ENCODE peak calls at places on chromosomes 3 and 15, in nine cellular contexts. G is mesothelial cell of epicardium; Q is activated gamma-delta T cell treated with Interleukin-2 at 50 U/mL for 16 hours; Y is iris pigment epithelial cell; A is activated T-helper 9 cell treated with anti-CD3 and anti-CD28 coated beads, Interleukin-2, amount 50 U/mL, for 16 hours; Z is BJ; F is activated CD4-positive, alpha-beta T cell treated with anti-CD3 and anti-CD28 coated beads, Interleukin-2, amount 50 U/mL, for 4 hours; U is 8988T; L is nephron progenitor cell. R is an unnamed sample.

GRCh38 chr3:37751016-37751415 is 110.7 kb upstream of the CTDSPL start:
- DNase-seq in Z (no peak), F (no peak), Y (no peak), L (no peak), A (no peak), G (no peak), U (no peak), Q (no peak), R (no peak)

GRCh38 chr3:156635034-156635433 is 39.4 kb upstream of the TIPARP start:
- DNase-seq in F (no peak), L (no peak), Q (no peak), G (no peak), A (no peak), Y (no peak), U (no peak), Z (no peak), R (no peak)

GRCh38 chr3:185931777-185932176 is 6.0 kb downstream of the TRA2B start:
- DNase-seq in Q (no peak), U (no peak), L (no peak), G (no peak), A (no peak), Y (no peak), Z (no peak), F (no peak), R (no peak)

GRCh38 chr3:125644036-125645025 is 49.0 kb upstream of the OSBPL11 start:
- DNase-seq in Y (peak; percentile 21), Z (no peak), G (no peak), L (no peak), A (no peak), Q (no peak), F (no peak), U (no peak), R (no peak)

GRCh38 chr15:39357478-39358268 is 223.2 kb upstream of the THBS1 start:
- DNase-seq in F (no peak), Q (no peak), A (no peak), Z (peak; percentile 40), Y (peak; percentile 24), L (no peak), U (no peak), G (no peak), R (no peak)

GRCh38 chr3:36965440-36965839 is 20.6 kb upstream of the TRANK1 start:
- DNase-seq in U (no peak), G (no peak), Z (no peak), A (no peak), L (no peak), Q (no peak), F (no peak), Y (no peak), R (no peak)

GRCh38 chr3:42080452-42080872 is 10.7 kb upstream of the TRAK1 start:
- DNase-seq in G (no peak), Y (peak; percentile 36), A (no peak), Q (no peak), L (no peak), Z (no peak), U (no peak), F (no peak), R (no peak)

GRCh38 chr3:183937601-183938286 is 53.1 kb upstream of the PARL start:
- DNase-seq in L (no peak), Z (no peak), Q (no peak), G (no peak), Y (peak; percentile 7), A (no peak), F (no peak), U (no peak), R (no peak)

GRCh38 chr3:164306042-164306441 is 772.3 kb downstream of the SI start:
- DNase-seq in Q (no peak), F (no peak), G (no peak), A (no peak), Z (no peak), L (no peak), U (no peak), Y (no peak), R (no peak)

GRCh38 chr3:52023860-52024764 is 28.4 kb upstream of the RPL29 start:
- DNase-seq in L (no peak), F (no peak), G (no peak), Y (no peak), Z (no peak), Q (no peak), A (no peak), U (no peak), R (no peak)

GRCh38 chr3:14330508-14330907 is 71.9 kb upstream of the SLC6A6 start:
- DNase-seq in Y (no peak), Z (no peak), L (no peak), A (no peak), Q (no peak), U (no peak), G (no peak), F (no peak), R (no peak)

GRCh38 chr3:113746955-113747718 is at the start of gene ATP6V1A:
- DNase-seq in L (peak; percentile 58), Q (peak; percentile 69), A (peak; percentile 49), F (peak; percentile 61), Y (peak; percentile 9), G (peak; percentile 27), U (peak; percentile 48), Z (no peak), R (peak; percentile 76)

GRCh38 chr15:75733761-75734651 is 21.4 kb upstream of the CSPG4 start:
- DNase-seq in Z (no peak), G (no peak), U (no peak), Q (no peak), Y (no peak), L (peak; percentile 81), F (no peak), A (no peak), R (no peak)

GRCh38 chr3:71584216-71585061 is 911 bp upstream of the FOXP1 start:
- DNase-seq in G (peak; percentile 40), L (peak; percentile 40), Z (no peak), A (peak; percentile 45), F (peak; percentile 32), Y (peak; percentile 73), Q (peak; percentile 19), U (no peak), R (peak; percentile 19)

GRCh38 chr3:130470132-130470531 is 46.8 kb upstream of the COL6A6 start:
- DNase-seq in Y (no peak), Q (no peak), U (no peak), A (no peak), G (no peak), Z (no peak), F (no peak), L (no peak), R (no peak)

GRCh38 chr15:98547255-98547654 is 101.1 kb upstream of the IGF1R start:
- DNase-seq in Z (no peak), U (no peak), L (no peak), Y (no peak), G (no peak), F (no peak), Q (no peak), A (no peak), R (no peak)

GRCh38 chr3:157226173-157226847 is 66.4 kb upstream of the CCNL1 start:
- DNase-seq in A (no peak), Y (peak; percentile 71), L (no peak), Q (no peak), Z (no peak), U (no peak), G (no peak), F (no peak), R (peak; percentile 56)

GRCh38 chr3:99954914-99955644 is 137.4 kb downstream of the CMSS1 start:
- DNase-seq in Z (no peak), G (no peak), Y (no peak), A (no peak), Q (no peak), F (no peak), U (no peak), L (no peak), R (no peak)

GRCh38 chr3:187919018-187919417 is 173.8 kb upstream of the BCL6 start:
- DNase-seq in Y (peak; percentile 75), F (peak; percentile 50), U (no peak), Z (no peak), Q (peak; percentile 54), A (peak; percentile 35), L (no peak), G (no peak), R (peak; percentile 16)

GRCh38 chr15:47587938-47588817 is 129.1 kb upstream of the SEMA6D start:
- DNase-seq in Q (no peak), A (no peak), Z (no peak), L (no peak), F (no peak), Y (no peak), G (no peak), U (no peak), R (no peak)

GRCh38 chr3:14262212-14262611 is 83.6 kb downstream of the LSM3 start:
- DNase-seq in Z (no peak), Q (no peak), U (no peak), Y (no peak), L (no peak), A (no peak), F (no peak), G (no peak), R (no peak)

GRCh38 chr3:45644467-45645201 is 44.6 kb upstream of the SACM1L start:
- DNase-seq in F (no peak), Q (no peak), L (no peak), G (no peak), A (no peak), U (peak; percentile 65), Z (peak; percentile 54), Y (peak; percentile 95), R (no peak)

GRCh38 chr3:149618151-149619123 is 39.4 kb downstream of the WWTR1 start:
- DNase-seq in G (no peak), L (no peak), U (no peak), Z (no peak), F (no peak), Q (no peak), Y (peak; percentile 59), A (no peak), R (no peak)

GRCh38 chr15:41978534-41978933 is 6.2 kb upstream of the EHD4 start:
- DNase-seq in F (no peak), Q (no peak), A (no peak), Z (no peak), Y (no peak), L (no peak), U (no peak), G (no peak), R (no peak)

GRCh38 chr15:37028609-37029287 is 71.6 kb downstream of the MEIS2 start:
- DNase-seq in L (no peak), G (no peak), Y (peak; percentile 71), A (no peak), F (no peak), U (no peak), Z (peak; percentile 39), Q (no peak), R (no peak)

GRCh38 chr15:45372032-45372995 is 6.0 kb downstream of the GATM start:
- DNase-seq in Z (no peak), Q (no peak), L (no peak), Y (no peak), U (no peak), F (no peak), G (no peak), A (no peak), R (no peak)

GRCh38 chr3:117563063-117563462 is 853.5 kb downstream of the TUSC7 start:
- DNase-seq in Q (no peak), Z (no peak), G (no peak), L (no peak), F (no peak), A (no peak), U (no peak), Y (peak; percentile 0), R (no peak)

GRCh38 chr3:20043398-20043797 is 3.2 kb downstream of the KAT2B start:
- DNase-seq in F (peak; percentile 27), U (no peak), A (no peak), Z (no peak), Y (peak; percentile 44), Q (peak; percentile 48), G (no peak), L (no peak), R (peak; percentile 19)

GRCh38 chr3:182124187-182124586 is 412.5 kb downstream of the SOX2 start:
- DNase-seq in F (no peak), G (no peak), Z (no peak), Y (no peak), Q (no peak), A (no peak), L (no peak), U (no peak), R (no peak)

GRCh38 chr15:44319385-44319784 is 30.9 kb downstream of the GOLM2 start:
- DNase-seq in F (no peak), A (no peak), Q (no peak), L (no peak), U (no peak), Y (no peak), Z (no peak), G (no peak), R (no peak)

R was measured in T-helper 1 cell.